ENCODE peak calls at places on chromosomes 6 and 20, in ten cellular contexts. F is neuronal stem cell, R is ovary, M is K562, L is esophagus squamous epithelium, Q is pancreas, U is MM.1S, A is lower lobe of right lung, Y is heart right ventricle, S is lung. P is an unnamed sample. For H3K4me1 and H3K27me3, the result is how much of the 10 kb centered on the place peaks cover.

GRCh38 chr20:47392015-47392720 is 35.7 kb upstream of the ZMYND8 start:
- DNase-seq in F (no peak), R (no peak), M (peak), L (no peak), Q (no peak), U (peak), A (no peak), Y (no peak), S (peak), P (no peak)

GRCh38 chr6:117395164-117395563 is 30.6 kb downstream of the ROS1 start:
- DNase-seq in F (no peak), R (no peak), M (no peak), L (no peak), Q (no peak), U (no peak), A (no peak), Y (no peak), S (no peak), P (no peak)

GRCh38 chr6:21666200-21666671 is 72.7 kb downstream of the SOX4 start:
- DNase-seq in F (peak), R (peak), M (no peak), L (no peak), Q (peak), U (no peak), A (no peak), Y (peak), S (no peak), P (no peak)

GRCh38 chr6:16929814-16930213 is 168.6 kb upstream of the ATXN1 start:
- DNase-seq in F (no peak), R (no peak), M (no peak), L (no peak), Q (no peak), U (no peak), A (no peak), Y (no peak), S (no peak), P (no peak)

GRCh38 chr20:62424249-62425109 is 2.9 kb downstream of the RBBP8NL start:
- DNase-seq in F (no peak), R (no peak), M (no peak), L (no peak), Q (no peak), U (no peak), A (no peak), Y (no peak), S (no peak), P (no peak)

GRCh38 chr20:32189691-32190607 is 17.6 kb downstream of the PLAGL2 start:
- DNase-seq in F (peak), R (peak), M (no peak), L (no peak), Q (peak), U (no peak), A (peak), Y (peak), S (no peak), P (peak)

GRCh38 chr20:8447262-8448120 is 315.4 kb downstream of the PLCB1 start:
- DNase-seq in F (no peak), R (no peak), M (no peak), L (no peak), Q (no peak), U (no peak), A (no peak), Y (no peak), S (no peak), P (no peak)

GRCh38 chr6:26311385-26312095 is 53.5 kb upstream of the BTN3A2 start:
- DNase-seq in F (no peak), R (peak), M (peak), L (no peak), Q (no peak), U (peak), A (no peak), Y (no peak), S (peak), P (peak)

GRCh38 chr20:5551621-5552020 is 198.6 kb upstream of the SHLD1 start:
- DNase-seq in F (no peak), R (no peak), M (no peak), L (no peak), Q (no peak), U (no peak), A (no peak), Y (no peak), S (no peak), P (no peak)

GRCh38 chr20:48758206-48758820 is 69.5 kb downstream of the PREX1 start:
- DNase-seq in F (no peak), R (no peak), M (no peak), L (no peak), Q (no peak), U (no peak), A (no peak), Y (no peak), S (no peak), P (no peak)

GRCh38 chr20:32634041-32634805 is 39.5 kb downstream of the C20orf203 start:
- DNase-seq in F (no peak), R (no peak), M (peak), L (no peak), Q (no peak), U (no peak), A (no peak), Y (no peak), S (no peak), P (no peak)

GRCh38 chr20:53247460-53248103 is 275.4 kb downstream of the TSHZ2 start:
- DNase-seq in F (no peak), R (no peak), M (no peak), L (no peak), Q (no peak), U (no peak), A (no peak), Y (no peak), S (no peak), P (no peak)

GRCh38 chr6:166957087-166957804 is 896 bp upstream of the RNASET2 start:
- DNase-seq in F (peak), R (peak), M (peak), L (peak), Q (peak), U (no peak), A (peak), Y (peak), S (peak), P (peak)

GRCh38 chr6:85273870-85274269 is 176.0 kb upstream of the NT5E start:
- DNase-seq in F (no peak), R (no peak), M (no peak), L (no peak), Q (no peak), U (no peak), A (no peak), Y (no peak), S (no peak), P (no peak)

GRCh38 chr6:166907871-166908806 is 48.2 kb downstream of the RNASET2 start:
- DNase-seq in F (no peak), R (no peak), M (no peak), L (no peak), Q (no peak), U (no peak), A (no peak), Y (no peak), S (no peak), P (no peak)

GRCh38 chr6:70108230-70108629 is 194.7 kb downstream of the COL9A1 start:
- DNase-seq in F (peak), R (no peak), M (peak), L (no peak), Q (no peak), U (peak), A (no peak), Y (no peak), S (no peak), P (no peak)

GRCh38 chr6:75590370-75590769 is 11.3 kb upstream of the SENP6 start:
- DNase-seq in F (no peak), R (no peak), M (no peak), L (no peak), Q (no peak), U (no peak), A (no peak), Y (no peak), S (no peak), P (no peak)

GRCh38 chr20:53597085-53597482 is 3.4 kb upstream of the ZNF217 start:
- DNase-seq in F (no peak), R (no peak), M (no peak), L (no peak), Q (no peak), U (no peak), A (no peak), Y (no peak), S (no peak), P (no peak)

GRCh38 chr20:44187763-44188709 is 1.0 kb upstream of the JPH2 start:
- DNase-seq in F (no peak), R (no peak), M (no peak), L (no peak), Q (no peak), U (no peak), A (no peak), Y (no peak), S (no peak), P (no peak)

GRCh38 chr20:44186201-44186600 is 787 bp downstream of the JPH2 start:
- DNase-seq in F (no peak), R (no peak), M (no peak), L (no peak), Q (no peak), U (no peak), A (no peak), Y (peak), S (no peak), P (no peak)

GRCh38 chr20:44186674-44187053 is 324 bp downstream of the JPH2 start:
- DNase-seq in F (no peak), R (no peak), M (no peak), L (no peak), Q (no peak), U (no peak), A (no peak), Y (no peak), S (no peak), P (no peak)

GRCh38 chr20:44187054-44187762 is at the start of gene JPH2:
- DNase-seq in F (no peak), R (peak), M (no peak), L (no peak), Q (peak), U (no peak), A (peak), Y (peak), S (no peak), P (no peak)

DNA sequence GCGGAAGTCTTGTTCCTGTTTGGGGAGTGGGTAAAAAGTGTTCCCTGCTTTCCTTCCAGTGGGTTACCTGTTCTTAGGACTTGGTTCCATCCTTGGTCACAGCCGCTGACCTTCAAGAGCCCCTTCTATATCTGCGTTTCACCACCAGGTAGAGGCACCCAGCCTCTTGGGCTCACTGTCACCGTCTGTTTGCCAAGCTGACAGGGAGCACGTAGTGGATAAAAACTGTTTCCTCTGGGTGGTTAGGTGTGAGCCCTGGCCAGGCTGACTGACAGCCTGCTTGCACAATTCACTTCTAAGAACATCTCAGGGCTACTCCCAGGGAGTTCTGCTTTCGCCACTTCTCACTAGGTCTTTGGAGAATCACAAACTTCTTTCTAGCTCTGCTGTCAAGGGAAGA is 1.8 kb upstream of the JPH2 start:
- DNase-seq in F (no peak), R (no peak), M (no peak), L (no peak), Q (no peak), U (no peak), A (no peak), Y (no peak), S (no peak), P (no peak)
- H3K27ac ChIP-seq in F (no peak), R (no peak), M (no peak), L (peak), Q (no peak), U (no peak), A (no peak), Y (peak), S (peak), P (no peak)

GRCh38 chr20:33664762-33665144 is 2.0 kb upstream of the ACTL10 start:
- DNase-seq in F (no peak), R (no peak), M (no peak), L (no peak), Q (no peak), U (no peak), A (no peak), Y (no peak), S (no peak), P (no peak)
- H3K4me1 ChIP-seq in F (under half), R (under half), M (under half), L (under half), Q (under half), U (under half), A (under half), Y (half or more), S (under half), P (under half)

GRCh38 chr20:37643400-37643799 is 50.4 kb upstream of the CTNNBL1 start:
- DNase-seq in F (no peak), R (no peak), M (no peak), L (no peak), Q (no peak), U (no peak), A (no peak), Y (no peak), S (no peak), P (no peak)
- H3K27me3 ChIP-seq in F (under half), R (under half), M (under half), L (half or more), Q (under half), U (under half), A (under half), Y (under half), S (under half), P (under half)

DNA sequence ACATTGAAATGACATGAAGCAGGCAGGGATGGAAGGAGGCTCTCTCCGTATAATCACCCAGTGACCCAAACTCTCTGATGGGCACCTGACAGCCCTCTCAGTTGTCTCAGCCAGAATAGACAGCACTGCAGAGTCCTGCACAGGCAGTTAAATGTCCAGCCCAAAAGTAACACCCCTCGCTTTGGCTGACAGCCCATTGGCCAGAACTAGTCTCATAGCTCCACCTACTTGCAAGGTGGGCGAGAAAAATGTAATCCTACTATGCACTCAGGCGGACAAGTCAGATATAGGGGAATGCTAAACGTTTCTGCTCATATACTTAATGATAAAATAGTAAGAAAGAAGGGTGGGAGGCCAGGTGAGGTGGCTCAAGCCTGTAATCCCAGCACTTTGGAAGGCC is 393.5 kb upstream of the JARID2 start:
- DNase-seq in F (no peak), R (no peak), M (peak), L (no peak), Q (no peak), U (no peak), A (no peak), Y (no peak), S (no peak), P (no peak)
- H3K27ac ChIP-seq in F (no peak), R (no peak), M (no peak), L (no peak), Q (no peak), U (no peak), A (no peak), Y (no peak), S (no peak), P (no peak)

GRCh38 chr20:25038591-25039015 is 19.3 kb downstream of the ACSS1 start:
- DNase-seq in F (no peak), R (no peak), M (no peak), L (no peak), Q (peak), U (no peak), A (no peak), Y (no peak), S (no peak), P (no peak)

GRCh38 chr20:25038103-25038410 is 19.9 kb downstream of the ACSS1 start:
- DNase-seq in F (no peak), R (no peak), M (no peak), L (no peak), Q (no peak), U (no peak), A (no peak), Y (no peak), S (no peak), P (no peak)

GRCh38 chr20:25035924-25036323 is 22.0 kb downstream of the ACSS1 start:
- DNase-seq in F (no peak), R (no peak), M (no peak), L (no peak), Q (no peak), U (peak), A (no peak), Y (no peak), S (no peak), P (no peak)

GRCh38 chr20:25036331-25036936 is 21.5 kb downstream of the ACSS1 start:
- DNase-seq in F (no peak), R (no peak), M (no peak), L (no peak), Q (no peak), U (peak), A (no peak), Y (no peak), S (no peak), P (no peak)

DNA sequence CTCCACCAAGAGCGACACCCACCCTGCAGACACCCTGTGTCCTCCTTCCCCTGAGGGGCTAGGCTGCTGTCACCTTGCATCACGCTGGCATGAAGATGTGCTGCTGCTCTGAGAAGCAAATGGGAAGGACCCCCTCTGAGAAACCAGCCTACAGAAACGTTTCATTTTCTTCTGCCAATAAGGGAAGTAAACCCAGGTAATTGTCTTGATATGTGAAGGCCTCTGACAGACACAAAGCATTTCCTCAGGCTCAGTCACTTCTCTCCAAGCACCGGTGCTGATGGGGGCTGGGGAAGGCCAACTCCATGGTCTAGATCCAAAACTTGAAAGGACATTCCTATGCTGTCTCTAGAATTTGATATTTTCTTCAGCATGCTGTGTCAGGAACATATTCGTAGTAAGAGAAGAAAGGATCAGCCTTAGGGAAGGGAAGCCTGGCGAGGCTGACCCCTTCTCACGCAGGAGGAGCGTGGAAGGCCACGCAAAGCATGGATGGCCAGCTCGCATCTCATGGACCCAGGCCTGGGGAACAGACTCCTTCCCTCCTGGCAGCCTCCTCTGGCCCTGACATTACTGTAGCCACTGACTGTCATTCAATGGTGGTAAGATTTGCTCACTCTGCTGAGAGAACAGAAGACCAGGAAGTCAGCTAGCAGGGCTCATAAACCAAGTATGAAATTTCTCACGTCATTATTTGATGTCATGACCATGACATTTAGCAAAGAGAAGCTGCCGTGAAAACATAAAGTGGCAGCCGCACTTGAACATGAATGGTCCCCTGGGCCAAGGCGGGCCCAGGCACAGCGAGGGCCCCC is 20.4 kb downstream of the ACSS1 start:
- DNase-seq in F (no peak), R (peak), M (no peak), L (no peak), Q (peak), U (no peak), A (no peak), Y (no peak), S (no peak), P (no peak)
- H3K4me1 ChIP-seq in F (under half), R (under half), M (under half), L (half or more), Q (half or more), U (under half), A (half or more), Y (half or more), S (half or more), P (half or more)

DNA sequence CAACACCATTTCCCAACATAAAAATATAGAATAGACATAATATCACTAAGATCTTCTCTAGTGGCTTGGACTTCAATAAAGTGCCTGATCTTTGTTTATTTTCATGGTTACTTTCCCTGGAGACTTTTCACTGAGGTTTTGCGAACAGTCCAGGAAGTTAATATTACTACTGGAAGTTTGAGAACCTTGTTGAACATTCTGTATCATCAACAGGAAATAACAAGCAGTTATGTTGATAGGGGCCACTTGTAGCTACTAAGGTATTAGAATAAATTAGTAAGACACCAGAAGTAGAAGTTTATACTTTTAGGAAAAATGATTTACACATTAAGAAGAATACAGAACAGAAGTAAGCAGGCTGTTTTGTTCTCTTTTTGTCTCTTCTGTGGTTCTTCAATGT is 180.2 kb downstream of the TFAP2B start:
- DNase-seq in F (no peak), R (no peak), M (no peak), L (no peak), Q (no peak), U (no peak), A (no peak), Y (no peak), S (no peak), P (no peak)
- H3K27me3 ChIP-seq in F (under half), R (under half), M (under half), L (under half), Q (under half), U (under half), A (under half), Y (under half), S (under half), P (under half)

DNA sequence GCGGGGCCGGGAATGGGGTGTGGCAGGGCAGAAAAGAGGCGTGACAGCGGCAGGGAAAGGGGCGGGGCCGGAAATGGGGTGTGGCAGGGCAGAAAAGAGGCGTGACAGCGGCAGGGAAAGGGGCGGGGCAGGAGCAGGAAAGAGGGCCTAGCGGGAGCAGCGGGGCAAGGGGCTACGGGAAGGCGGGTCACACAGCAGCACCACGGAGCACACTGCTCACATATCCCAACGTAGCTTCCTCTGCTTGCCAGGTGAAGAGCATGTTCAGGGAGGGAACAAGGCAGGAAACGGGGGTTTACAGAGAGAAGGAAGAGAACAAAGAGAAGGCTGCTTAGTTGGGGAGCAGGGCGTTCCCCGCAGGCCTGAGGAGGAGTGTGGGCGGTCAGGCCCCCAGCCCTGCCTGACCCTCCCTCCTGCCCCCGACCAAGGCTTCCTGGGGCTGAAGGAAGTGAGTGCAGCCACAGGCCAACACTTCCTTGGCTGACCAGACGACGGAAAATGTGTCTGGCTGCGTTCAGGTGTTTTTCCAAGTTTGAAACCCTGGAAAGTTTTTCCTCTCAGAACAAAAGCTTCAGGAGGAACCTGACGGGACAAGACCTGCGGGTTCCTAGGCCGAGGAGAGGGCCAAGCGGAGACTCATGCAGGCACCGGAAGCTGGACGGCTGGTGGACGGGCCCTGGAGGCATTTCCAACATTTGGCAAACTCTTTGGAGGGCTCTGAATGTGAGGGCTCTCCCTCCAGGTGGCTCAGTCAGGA is 13.8 kb downstream of the UCKL1 start:
- DNase-seq in F (no peak), R (no peak), M (peak), L (no peak), Q (no peak), U (no peak), A (peak), Y (peak), S (peak), P (peak)
- H3K27ac ChIP-seq in F (peak), R (no peak), M (peak), L (peak), Q (no peak), U (no peak), A (peak), Y (peak), S (peak), P (peak)

P was measured in naive thymus-derived CD4-positive, alpha-beta T cell.